ENCODE peak calls at places on chromosomes 3 and 15, in five cellular contexts. Y, L, T, N and Q are unnamed samples.

GRCh38 chr3:188719545-188719944 is 452.2 kb upstream of the TPRG1 start:
- DNase-seq in Y (no peak), N (no peak), L (no peak), T (no peak), Q (no peak)

GRCh38 chr3:9250236-9250635 is 790 bp upstream of the SRGAP3 start:
- DNase-seq in T (no peak), L (no peak), N (no peak), Y (no peak), Q (no peak)

GRCh38 chr3:196076721-196077120 is 5.2 kb downstream of the TFRC start:
- DNase-seq in T (no peak), Y (no peak), N (no peak), L (no peak), Q (no peak)

GRCh38 chr3:184693011-184693975 is 18.6 kb downstream of the MAGEF1 start:
- DNase-seq in T (no peak), Y (no peak), L (no peak), N (no peak), Q (no peak)

GRCh38 chr3:146331967-146332366 is 81.1 kb upstream of the PLSCR4 start:
- DNase-seq in N (no peak), L (no peak), Y (no peak), T (no peak), Q (no peak)

GRCh38 chr15:98715401-98715800 is 67.1 kb downstream of the IGF1R start:
- DNase-seq in T (no peak), Y (no peak), L (no peak), N (no peak), Q (no peak)

GRCh38 chr15:89649013-89649625 is 6.1 kb downstream of the KIF7 start:
- DNase-seq in T (no peak), Y (no peak), L (no peak), N (no peak), Q (no peak)

GRCh38 chr3:39779511-39780230 is 29.7 kb upstream of the MYRIP start:
- DNase-seq in N (no peak), L (no peak), T (no peak), Y (no peak), Q (no peak)

GRCh38 chr15:57671636-57672035 is 34.9 kb upstream of the POLR2M start:
- DNase-seq in Y (no peak), L (no peak), T (no peak), N (no peak), Q (no peak)

GRCh38 chr3:103295974-103296570 is 861.3 kb downstream of the ZPLD1 start:
- DNase-seq in L (no peak), N (peak), Y (no peak), T (peak), Q (no peak)

GRCh38 chr3:133600682-133601081 is 27.2 kb downstream of the CDV3 start:
- DNase-seq in Y (no peak), T (no peak), N (no peak), L (no peak), Q (no peak)

GRCh38 chr15:100466073-100466472 is 62.7 kb downstream of the CERS3 start:
- DNase-seq in N (no peak), Y (no peak), T (no peak), L (no peak), Q (no peak)

GRCh38 chr15:34240537-34240936 is 15.7 kb downstream of the EMC4 start:
- DNase-seq in T (no peak), Y (no peak), L (no peak), N (no peak), Q (no peak)

GRCh38 chr15:82129769-82130168 is 84.0 kb upstream of the MEX3B start:
- DNase-seq in N (peak), Y (no peak), L (no peak), T (peak), Q (peak)

GRCh38 chr15:77500986-77501385 is 80.3 kb downstream of the HMG20A start:
- DNase-seq in L (peak), Y (no peak), T (no peak), N (peak), Q (peak)

GRCh38 chr3:52831500-52832301 is 1.2 kb upstream of the ITIH4 start:
- DNase-seq in N (peak), Y (peak), L (peak), T (peak), Q (peak)

GRCh38 chr15:38079236-38079635 is 144.8 kb downstream of the TMCO5A start:
- DNase-seq in T (no peak), Y (no peak), N (no peak), L (no peak), Q (no peak)

GRCh38 chr3:12312010-12312409 is 23.1 kb downstream of the PPARG start:
- DNase-seq in Y (no peak), N (peak), T (no peak), L (no peak), Q (no peak)

GRCh38 chr3:130728037-130728436 is 18.6 kb downstream of the PIK3R4 start:
- DNase-seq in Y (no peak), L (no peak), N (no peak), T (no peak), Q (no peak)

GRCh38 chr3:185915642-185916041 is 22.2 kb downstream of the TRA2B start:
- DNase-seq in L (no peak), Y (no peak), T (no peak), N (no peak), Q (no peak)

GRCh38 chr15:99306694-99307338 is 55.5 kb downstream of the LRRC28 start:
- DNase-seq in T (no peak), Y (no peak), L (no peak), N (peak), Q (no peak)

GRCh38 chr15:49720221-49720620 is 99.4 kb downstream of the DTWD1 start:
- DNase-seq in Y (no peak), L (no peak), N (no peak), T (no peak), Q (no peak)

GRCh38 chr3:145953316-145953715 is 207.7 kb downstream of the PLOD2 start:
- DNase-seq in T (peak), L (no peak), Y (no peak), N (no peak), Q (no peak)

GRCh38 chr15:60096157-60096556 is 92.0 kb downstream of the FOXB1 start:
- DNase-seq in Y (no peak), T (no peak), L (no peak), N (peak), Q (no peak)

GRCh38 chr15:45021331-45021730 is 1.7 kb upstream of the SORD start:
- DNase-seq in L (peak), Y (no peak), T (no peak), N (peak), Q (no peak)

GRCh38 chr15:40343512-40343911 is 2.8 kb upstream of the CCDC9B start:
- DNase-seq in N (peak), Y (no peak), T (no peak), L (peak), Q (peak)

GRCh38 chr3:16467368-16467767 is 46.1 kb downstream of the RFTN1 start:
- DNase-seq in L (no peak), Y (no peak), N (no peak), T (no peak), Q (no peak)

GRCh38 chr3:76585794-76586392 is 454.0 kb upstream of the ROBO2 start:
- DNase-seq in Y (no peak), L (no peak), T (no peak), N (peak), Q (no peak)

GRCh38 chr3:17231537-17232261 is 346.9 kb downstream of the PLCL2 start:
- DNase-seq in Y (no peak), N (no peak), L (no peak), T (no peak), Q (no peak)

GRCh38 chr3:100454684-100455083 is 37.7 kb upstream of the TMEM45A start:
- DNase-seq in N (no peak), L (no peak), Y (no peak), T (no peak), Q (no peak)

GRCh38 chr15:63395730-63396545 is 14.3 kb upstream of the CA12 start:
- DNase-seq in L (peak), Y (no peak), N (no peak), T (no peak), Q (no peak)

GRCh38 chr3:72446406-72447058 is 401.7 kb downstream of the SHQ1 start:
- DNase-seq in T (no peak), N (no peak), Y (no peak), L (peak), Q (no peak)

GRCh38 chr3:177830411-177830849 is 633.1 kb upstream of the TBL1XR1 start:
- DNase-seq in N (peak), Y (peak), L (peak), T (peak), Q (peak)

GRCh38 chr3:12959838-12960378 is 113.3 kb downstream of the IQSEC1 start:
- DNase-seq in T (no peak), Y (no peak), L (no peak), N (no peak), Q (no peak)

GRCh38 chr3:108012304-108012703 is 78.5 kb downstream of the CD47 start:
- DNase-seq in L (no peak), T (no peak), Y (no peak), N (no peak), Q (no peak)

GRCh38 chr15:90530250-90531051 is 728 bp downstream of the CRTC3 start:
- DNase-seq in Y (peak), N (peak), L (peak), T (no peak), Q (no peak)

GRCh38 chr3:48565591-48566400 is 2.2 kb upstream of the UCN2 start:
- DNase-seq in Y (no peak), N (peak), T (peak), L (no peak), Q (no peak)

GRCh38 chr3:149969110-149969944 is 1.4 kb downstream of the PFN2 start:
- DNase-seq in Y (peak), N (peak), T (peak), L (peak), Q (peak)

GRCh38 chr3:149968216-149968615 is 2.5 kb downstream of the PFN2 start:
- DNase-seq in Y (no peak), N (peak), T (peak), L (no peak), Q (no peak)

GRCh38 chr3:149969945-149970715 is 565 bp downstream of the PFN2 start:
- DNase-seq in Y (peak), N (peak), L (peak), T (peak), Q (peak)

GRCh38 chr3:149970716-149971402 is at the start of gene PFN2:
- DNase-seq in Y (peak), N (peak), L (peak), T (peak), Q (peak)

GRCh38 chr3:149971403-149972075 is 844 bp upstream of the PFN2 start:
- DNase-seq in L (peak), T (peak), Y (peak), N (peak), Q (peak)
- H3K4me3 ChIP-seq in L (peak), T (peak), Y (peak), N (peak), Q (peak)

DNA sequence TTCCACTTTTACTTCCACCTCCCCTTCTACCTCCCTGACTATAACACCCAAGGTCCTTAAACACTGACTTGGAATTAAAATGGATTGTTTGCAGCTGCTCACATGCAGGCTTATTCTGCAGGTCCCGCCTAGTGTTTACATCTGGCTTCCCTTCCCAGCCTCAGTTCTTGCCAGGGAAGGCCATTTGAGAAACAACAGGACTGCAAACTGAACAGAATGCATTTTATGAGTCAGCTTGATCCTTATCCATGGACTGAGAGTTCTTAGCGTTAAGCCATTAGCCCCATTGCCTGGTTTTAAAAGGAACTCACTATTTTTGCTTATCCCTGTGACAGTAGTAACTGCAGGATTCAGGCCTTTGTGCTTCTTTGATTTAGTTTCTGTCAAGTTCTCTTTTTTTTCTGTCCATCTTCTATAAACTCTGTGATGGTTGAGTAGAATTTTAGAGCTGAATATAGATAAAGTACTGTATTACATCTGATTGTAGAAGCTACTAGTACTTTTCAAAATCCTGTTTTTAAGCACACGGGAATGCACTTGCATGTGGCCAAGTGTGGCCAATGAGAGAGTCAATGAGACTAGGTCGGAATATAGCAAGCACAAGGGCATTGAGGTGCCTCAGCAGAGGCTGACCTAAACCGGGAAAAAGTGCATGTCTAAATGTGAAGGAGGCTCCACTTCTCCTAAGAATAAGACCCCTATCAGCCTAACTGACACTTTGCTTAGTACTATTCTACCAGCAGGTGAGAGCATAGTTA is 106.4 kb downstream of the TUSC7 start:
- DNase-seq in Y (peak), L (no peak), N (peak), T (peak), Q (no peak)
- H3K4me3 ChIP-seq in Y (no peak), L (no peak), N (no peak), T (no peak), Q (no peak)

GRCh38 chr3:57077630-57078365 is 17.3 kb downstream of the SPATA12 start:
- DNase-seq in Y (no peak), N (no peak), L (no peak), T (no peak), Q (no peak)

GRCh38 chr3:57078366-57079220 is 18.1 kb downstream of the SPATA12 start:
- DNase-seq in T (no peak), N (peak), Y (peak), L (peak), Q (peak)

GRCh38 chr3:57081173-57081572 is 20.7 kb downstream of the SPATA12 start:
- DNase-seq in L (no peak), N (no peak), T (no peak), Y (no peak), Q (no peak)

GRCh38 chr3:57080171-57080570 is 19.7 kb downstream of the SPATA12 start:
- DNase-seq in N (no peak), T (no peak), Y (no peak), L (no peak), Q (no peak)

GRCh38 chr3:57079221-57079831 is 18.9 kb downstream of the SPATA12 start:
- DNase-seq in T (no peak), L (peak), Y (peak), N (peak), Q (no peak)
- H3K4me3 ChIP-seq in T (peak), L (peak), Y (peak), N (peak), Q (peak)

GRCh38 chr3:115286529-115287197 is 139.6 kb upstream of the ZBTB20 start:
- DNase-seq in L (no peak), N (no peak), T (no peak), Y (no peak), Q (no peak)

GRCh38 chr3:115287198-115287597 is 140.1 kb upstream of the ZBTB20 start:
- DNase-seq in N (no peak), T (no peak), Y (no peak), L (no peak), Q (no peak)

GRCh38 chr3:115281697-115282685 is 134.9 kb upstream of the ZBTB20 start:
- DNase-seq in N (no peak), L (no peak), Y (no peak), T (no peak), Q (no peak)

GRCh38 chr3:115280531-115280930 is 133.4 kb upstream of the ZBTB20 start:
- DNase-seq in L (no peak), Y (no peak), N (peak), T (no peak), Q (peak)

GRCh38 chr3:115285001-115285400 is 137.9 kb upstream of the ZBTB20 start:
- DNase-seq in T (no peak), Y (no peak), N (no peak), L (no peak), Q (no peak)
- H3K4me3 ChIP-seq in T (no peak), Y (no peak), N (no peak), L (no peak), Q (no peak)